ENCODE peak calls at places on chromosomes 1 and 21, in seven cellular contexts. O is 8988T; H is activated naive CD8-positive, alpha-beta T cell treated with anti-CD3 and anti-CD28 coated beads, Interleukin-2, amount 50 U/mL, for 24 hours; C is GM12891; W is neural progenitor cell; A is Calu3; B is RWPE1. N is an unnamed sample.

GRCh38 chr1:82099170-82099569 is 298.4 kb downstream of the ADGRL2 start:
- DNase-seq in O (no peak), H (no peak), C (no peak), W (no peak), A (no peak), B (no peak), N (no peak)

GRCh38 chr21:44681861-44682579 is at the start of gene KRTAP12-1:
- DNase-seq in O (no peak), H (no peak), C (no peak), W (no peak), A (no peak), B (no peak), N (no peak)

GRCh38 chr21:36079010-36079649 is 9.3 kb downstream of the CBR1 start:
- DNase-seq in O (no peak), H (peak), C (no peak), W (no peak), A (no peak), B (no peak), N (no peak)

GRCh38 chr1:119631433-119632102 is 16.5 kb downstream of the ZNF697 start:
- DNase-seq in O (no peak), H (no peak), C (no peak), W (peak), A (peak), B (peak), N (no peak)

GRCh38 chr1:61782771-61783170 is 40.5 kb downstream of the PATJ start:
- DNase-seq in O (no peak), H (peak), C (no peak), W (no peak), A (no peak), B (no peak), N (no peak)

GRCh38 chr1:36377776-36378175 is 7.9 kb downstream of the STK40 start:
- DNase-seq in O (no peak), H (no peak), C (no peak), W (no peak), A (no peak), B (no peak), N (no peak)

GRCh38 chr1:230940848-230941247 is 37.8 kb downstream of the TTC13 start:
- DNase-seq in O (no peak), H (no peak), C (no peak), W (no peak), A (no peak), B (no peak), N (no peak)

GRCh38 chr1:244674446-244674845 is 21.5 kb downstream of the DESI2 start:
- DNase-seq in O (no peak), H (no peak), C (no peak), W (no peak), A (no peak), B (no peak), N (no peak)

GRCh38 chr1:235430991-235431390 is 63.8 kb downstream of the TBCE start:
- DNase-seq in O (no peak), H (no peak), C (no peak), W (no peak), A (no peak), B (no peak), N (no peak)

GRCh38 chr21:46661211-46661625 is 25.7 kb downstream of the PRMT2 start:
- DNase-seq in O (peak), H (peak), C (peak), W (peak), A (no peak), B (peak), N (peak)

GRCh38 chr1:111471012-111471411 is 2.8 kb upstream of the C1orf162 start:
- DNase-seq in O (no peak), H (peak), C (no peak), W (no peak), A (no peak), B (no peak), N (no peak)

GRCh38 chr1:119320100-119320499 is 48.5 kb upstream of the HAO2 start:
- DNase-seq in O (no peak), H (no peak), C (no peak), W (no peak), A (no peak), B (no peak), N (no peak)

GRCh38 chr1:5921129-5921528 is 71.1 kb downstream of the NPHP4 start:
- DNase-seq in O (no peak), H (no peak), C (no peak), W (no peak), A (no peak), B (no peak), N (no peak)

GRCh38 chr1:201307760-201308499 is 24.6 kb downstream of the PKP1 start:
- DNase-seq in O (no peak), H (no peak), C (no peak), W (no peak), A (peak), B (peak), N (no peak)

GRCh38 chr1:209643295-209644020 is 8.8 kb downstream of the LAMB3 start:
- DNase-seq in O (no peak), H (no peak), C (no peak), W (no peak), A (no peak), B (peak), N (no peak)

GRCh38 chr1:6486433-6487011 is 4.9 kb downstream of the PLEKHG5 start:
- DNase-seq in O (peak), H (peak), C (peak), W (peak), A (peak), B (peak), N (peak)

GRCh38 chr1:46219551-46220520 is 16.7 kb downstream of the LURAP1 start:
- DNase-seq in O (no peak), H (no peak), C (no peak), W (no peak), A (no peak), B (no peak), N (no peak)

GRCh38 chr1:241815957-241816356 is 32.0 kb upstream of the EXO1 start:
- DNase-seq in O (no peak), H (no peak), C (no peak), W (no peak), A (no peak), B (no peak), N (no peak)

GRCh38 chr1:62401034-62401433 is 35.8 kb upstream of the USP1 start:
- DNase-seq in O (no peak), H (no peak), C (no peak), W (peak), A (no peak), B (no peak), N (peak)

GRCh38 chr1:115980998-115981993 is 5.0 kb downstream of the SLC22A15 start:
- DNase-seq in O (peak), H (no peak), C (no peak), W (peak), A (peak), B (peak), N (no peak)

GRCh38 chr1:97384294-97384952 is 536.4 kb downstream of the DPYD start:
- DNase-seq in O (no peak), H (no peak), C (no peak), W (no peak), A (no peak), B (peak), N (no peak)

GRCh38 chr1:36420836-36421317 is 23.2 kb upstream of the LSM10 start:
- DNase-seq in O (peak), H (peak), C (peak), W (peak), A (peak), B (peak), N (peak)

GRCh38 chr1:25484096-25484495 is 53.4 kb downstream of the MACO1 start:
- DNase-seq in O (no peak), H (no peak), C (no peak), W (no peak), A (no peak), B (no peak), N (no peak)

GRCh38 chr1:18649713-18650370 is 19.2 kb downstream of the PAX7 start:
- DNase-seq in O (no peak), H (no peak), C (no peak), W (no peak), A (no peak), B (no peak), N (no peak)

GRCh38 chr1:11707621-11708276 is 16.2 kb downstream of the DRAXIN start:
- DNase-seq in O (no peak), H (no peak), C (no peak), W (no peak), A (peak), B (no peak), N (no peak)

GRCh38 chr1:35935436-35935835 is 4.5 kb downstream of the AGO3 start:
- DNase-seq in O (no peak), H (no peak), C (no peak), W (no peak), A (no peak), B (no peak), N (no peak)

GRCh38 chr1:90817399-90817798 is 100.3 kb upstream of the BARHL2 start:
- DNase-seq in O (no peak), H (no peak), C (no peak), W (no peak), A (no peak), B (no peak), N (no peak)

GRCh38 chr1:192573499-192573898 is 2.1 kb upstream of the RGS1 start:
- DNase-seq in O (no peak), H (no peak), C (no peak), W (no peak), A (no peak), B (no peak), N (no peak)

GRCh38 chr21:32770514-32771133 is 931 bp downstream of the PAXBP1 start:
- DNase-seq in O (no peak), H (no peak), C (no peak), W (no peak), A (peak), B (peak), N (peak)

GRCh38 chr1:18951818-18952391 is 4.6 kb downstream of the IFFO2 start:
- DNase-seq in O (no peak), H (peak), C (peak), W (no peak), A (no peak), B (no peak), N (no peak)

GRCh38 chr1:34763142-34763781 is 3.7 kb downstream of the GJB4 start:
- DNase-seq in O (peak), H (no peak), C (no peak), W (no peak), A (peak), B (peak), N (no peak)

GRCh38 chr1:111730706-111731105 is 8.5 kb downstream of the INKA2 start:
- DNase-seq in O (no peak), H (no peak), C (no peak), W (no peak), A (no peak), B (no peak), N (no peak)

GRCh38 chr1:36239941-36240637 is 15.8 kb downstream of the THRAP3 start:
- DNase-seq in O (no peak), H (no peak), C (no peak), W (peak), A (no peak), B (no peak), N (peak)

GRCh38 chr1:41038110-41038509 is 16.6 kb upstream of the SLFNL1 start:
- DNase-seq in O (no peak), H (no peak), C (no peak), W (no peak), A (no peak), B (no peak), N (no peak)

GRCh38 chr1:94998748-94999147 is 71.8 kb upstream of the CNN3 start:
- DNase-seq in O (no peak), H (no peak), C (no peak), W (no peak), A (no peak), B (no peak), N (no peak)

GRCh38 chr1:71964188-71964587 is 318.2 kb downstream of the NEGR1 start:
- DNase-seq in O (no peak), H (no peak), C (no peak), W (no peak), A (no peak), B (no peak), N (no peak)

GRCh38 chr1:170685166-170685565 is 21.2 kb downstream of the PRRX1 start:
- DNase-seq in O (no peak), H (no peak), C (no peak), W (no peak), A (no peak), B (no peak), N (no peak)

GRCh38 chr1:24481098-24481497 is 21.5 kb upstream of the RCAN3 start:
- DNase-seq in O (no peak), H (peak), C (peak), W (no peak), A (no peak), B (no peak), N (no peak)

GRCh38 chr1:210587547-210587946 is 258.8 kb downstream of the HHAT start:
- DNase-seq in O (no peak), H (no peak), C (no peak), W (no peak), A (no peak), B (no peak), N (no peak)

N was measured in neuronal stem cell.